ENCODE peak calls at places on chromosomes 4 and X, in eight cellular contexts. R is tibial nerve; G is endodermal cell; N is CD8-positive, alpha-beta T cell; I is cardiac muscle cell; F is colonic mucosa; T is hepatocyte; L is vagina. S is an unnamed sample.

GRCh38 chr4:187972135-187972534 is 23.4 kb upstream of the ZFP42 start:
- DNase-seq in R (no peak), G (no peak), N (no peak), I (no peak), F (no peak), T (no peak), L (no peak), S (no peak)

GRCh38 chrX:133359466-133359865 is 55.8 kb downstream of the GPC4 start:
- DNase-seq in R (no peak), G (no peak), N (no peak), I (no peak), F (no peak), T (no peak), L (no peak), S (no peak)

GRCh38 chr4:141403782-141404181 is 183.1 kb downstream of the ZNF330 start:
- DNase-seq in R (no peak), G (no peak), N (no peak), I (no peak), F (no peak), T (no peak), L (no peak), S (no peak)

GRCh38 chr4:100147198-100147597 is 43.1 kb downstream of the DDIT4L start:
- DNase-seq in R (no peak), G (no peak), N (no peak), I (no peak), F (no peak), T (no peak), L (no peak), S (no peak)

GRCh38 chr4:86033171-86033570 is 326.7 kb downstream of the MAPK10 start:
- DNase-seq in R (peak; percentile 32), G (no peak), N (no peak), I (peak; percentile 94), F (no peak), T (peak; percentile 22), L (peak; percentile 89), S (peak; percentile 13)

GRCh38 chr4:96056346-96056934 is 216.5 kb downstream of the PDHA2 start:
- DNase-seq in R (no peak), G (peak; percentile 65), N (no peak), I (no peak), F (no peak), T (no peak), L (no peak), S (no peak)

GRCh38 chr4:113114884-113115283 is 65.4 kb downstream of the ANK2 start:
- DNase-seq in R (no peak), G (no peak), N (no peak), I (no peak), F (no peak), T (no peak), L (no peak), S (no peak)

GRCh38 chrX:15744181-15744867 is 6.3 kb downstream of the CA5B start:
- DNase-seq in R (no peak), G (no peak), N (no peak), I (peak; percentile 30), F (no peak), T (peak; percentile 20), L (no peak), S (no peak)

GRCh38 chr4:107993969-107994368 is 4.3 kb downstream of the HADH start:
- DNase-seq in R (no peak), G (no peak), N (no peak), I (no peak), F (no peak), T (no peak), L (no peak), S (no peak)

GRCh38 chr4:177464026-177464425 is 21.8 kb upstream of the AGA start:
- DNase-seq in R (no peak), G (no peak), N (no peak), I (no peak), F (no peak), T (no peak), L (no peak), S (no peak)

GRCh38 chr4:159487284-159487747 is 384.4 kb downstream of the RAPGEF2 start:
- DNase-seq in R (peak; percentile 26), G (peak; percentile 84), N (no peak), I (peak; percentile 89), F (peak; percentile 33), T (peak; percentile 85), L (no peak), S (no peak)

GRCh38 chrX:118239471-118239870 is 106.4 kb upstream of the WDR44 start:
- DNase-seq in R (no peak), G (no peak), N (no peak), I (peak; percentile 17), F (no peak), T (no peak), L (no peak), S (no peak)

GRCh38 chr4:7813674-7814073 is 126.0 kb downstream of the AFAP1 start:
- DNase-seq in R (no peak), G (no peak), N (no peak), I (peak; percentile 64), F (no peak), T (no peak), L (no peak), S (no peak)

GRCh38 chrX:97119474-97120109 is 235.9 kb downstream of the RPA4 start:
- DNase-seq in R (no peak), G (peak; percentile 54), N (no peak), I (no peak), F (no peak), T (no peak), L (no peak), S (no peak)

GRCh38 chr4:184911310-184911709 is 85.5 kb upstream of the ACSL1 start:
- DNase-seq in R (no peak), G (no peak), N (no peak), I (peak; percentile 84), F (peak; percentile 52), T (peak; percentile 28), L (no peak), S (no peak)

GRCh38 chr4:153438916-153439756 is 27.0 kb upstream of the TMEM131L start:
- DNase-seq in R (no peak), G (no peak), N (peak; percentile 18), I (no peak), F (no peak), T (no peak), L (no peak), S (no peak)

DNA sequence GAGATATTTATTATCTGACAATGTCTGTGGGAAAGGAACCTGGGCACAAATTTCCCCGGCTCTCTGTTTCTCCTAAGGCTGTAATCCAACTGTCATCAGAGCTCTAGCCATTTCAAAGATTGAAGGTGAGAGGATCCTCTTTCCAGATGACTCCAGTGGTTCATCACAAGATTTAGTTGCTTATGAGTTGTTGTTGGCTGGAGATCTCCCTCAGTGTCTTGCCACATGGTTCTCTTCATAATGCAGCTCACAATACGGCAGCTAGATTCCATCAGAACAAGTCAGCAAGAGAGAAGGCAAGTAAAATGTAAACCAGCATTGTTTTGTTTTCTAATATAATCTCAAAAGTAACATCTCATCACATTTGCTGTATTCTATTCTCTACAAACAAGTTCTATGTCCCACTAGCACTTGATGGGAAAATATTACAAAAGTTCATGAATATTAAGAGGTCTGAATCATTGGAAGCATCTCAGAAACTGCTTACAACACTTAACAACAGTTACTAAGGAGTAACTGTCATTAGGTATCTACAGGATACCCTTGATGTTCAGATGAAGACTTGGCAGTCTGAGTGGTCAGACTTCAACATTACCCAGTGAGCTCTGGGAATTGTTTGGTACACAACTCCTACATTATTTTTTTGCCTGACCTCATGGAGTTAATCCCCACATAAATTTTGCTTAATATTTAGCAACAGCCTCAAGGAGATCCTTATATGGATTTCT is 369.2 kb downstream of the GASK1B start:
- DNase-seq in R (no peak), G (no peak), N (no peak), I (no peak), F (no peak), T (no peak), L (no peak), S (no peak)
- H3K27ac ChIP-seq in R (no peak overlapping the region), G (no peak overlapping the region), N (no peak overlapping the region), I (peak overlapping the region; percentile 81), F (no peak overlapping the region), T (peak overlapping the region; percentile 51), L (no peak overlapping the region), S (peak overlapping the region; percentile 78)

DNA sequence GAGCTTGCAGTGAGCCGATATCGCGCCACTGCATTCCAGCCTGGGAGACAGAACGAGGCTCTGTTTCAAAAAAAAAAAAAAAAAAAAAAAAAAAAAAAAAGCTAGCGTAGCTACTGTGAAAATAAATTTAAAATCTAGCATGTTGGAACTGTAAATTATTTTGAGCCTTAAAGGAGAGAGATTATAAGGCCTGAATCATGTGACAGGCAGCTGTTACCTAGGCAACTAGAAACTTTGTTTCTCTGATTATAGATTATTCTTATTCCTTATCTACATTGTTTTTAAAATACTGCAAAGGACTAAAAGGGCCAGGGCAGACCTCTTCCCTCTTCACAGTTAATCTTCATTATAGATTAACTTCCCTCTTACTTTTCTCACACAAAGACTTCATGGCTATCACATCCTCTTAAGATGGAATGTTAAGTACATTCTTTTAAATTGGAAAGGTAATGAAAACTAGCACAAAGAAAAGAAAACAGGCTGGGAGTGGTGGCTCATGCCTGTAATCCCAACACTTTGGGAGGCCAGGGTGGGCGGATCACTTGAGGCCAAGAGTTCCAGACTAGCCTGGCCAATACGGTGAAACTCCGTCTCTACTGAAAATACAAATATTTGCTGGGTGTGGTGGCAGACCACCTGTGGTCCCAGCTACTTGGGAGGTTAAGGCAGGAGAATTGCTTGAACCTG is 21.1 kb upstream of the PDS5A start:
- DNase-seq in R (no peak), G (peak; percentile 68), N (no peak), I (no peak), F (no peak), T (no peak), L (no peak), S (no peak)
- H3K27ac ChIP-seq in R (no peak overlapping the region), G (no peak overlapping the region), N (no peak overlapping the region), I (no peak overlapping the region), F (no peak overlapping the region), T (peak overlapping the region; percentile 19), L (no peak overlapping the region), S (no peak overlapping the region)

GRCh38 chr4:151689211-151689991 is 71.4 kb downstream of the GATB start:
- DNase-seq in R (no peak), G (no peak), N (no peak), I (no peak), F (no peak), T (no peak), L (no peak), S (no peak)

GRCh38 chr4:151688003-151688784 is 72.6 kb downstream of the GATB start:
- DNase-seq in R (no peak), G (peak; percentile 81), N (no peak), I (no peak), F (no peak), T (no peak), L (no peak), S (no peak)

GRCh38 chr4:151687021-151687640 is 73.7 kb downstream of the GATB start:
- DNase-seq in R (no peak), G (no peak), N (no peak), I (peak; percentile 38), F (no peak), T (no peak), L (no peak), S (no peak)

GRCh38 chr4:151690164-151690856 is 70.5 kb downstream of the GATB start:
- DNase-seq in R (no peak), G (no peak), N (no peak), I (peak; percentile 80), F (no peak), T (peak; percentile 32), L (no peak), S (no peak)

GRCh38 chr4:151688785-151689043 is 72.1 kb downstream of the GATB start:
- DNase-seq in R (no peak), G (no peak), N (no peak), I (no peak), F (no peak), T (no peak), L (no peak), S (no peak)
- H3K27ac ChIP-seq in R (peak overlapping the region; percentile 68), G (no peak overlapping the region), N (no peak overlapping the region), I (peak overlapping the region; percentile 91), F (no peak overlapping the region), T (no peak overlapping the region), L (no peak overlapping the region), S (no peak overlapping the region)

GRCh38 chr4:37836256-37836655 is 9.8 kb downstream of the PGM2 start:
- DNase-seq in R (no peak), G (no peak), N (no peak), I (no peak), F (no peak), T (no peak), L (no peak), S (no peak)
- H3K27ac ChIP-seq in R (no peak overlapping the region), G (no peak overlapping the region), N (no peak overlapping the region), I (no peak overlapping the region), F (no peak overlapping the region), T (no peak overlapping the region), L (no peak overlapping the region), S (no peak overlapping the region)